ENCODE peak calls at places on chromosomes 13 and 19, in six cellular contexts. E is psoas muscle; Q is mammary epithelial cell; F is CD4-positive, alpha-beta T cell; X is brain microvascular endothelial cell; D is activated naive CD8-positive, alpha-beta T cell treated with anti-CD3 and anti-CD28 coated beads for 36 hours. R is an unnamed sample.

GRCh38 chr13:91375119-91375729 is 23.2 kb upstream of the GPC5 start:
- DNase-seq in X (no peak), Q (no peak), F (no peak), E (no peak), D (no peak), R (peak; percentile 14)

GRCh38 chr19:10552596-10553053 is 8.9 kb downstream of the ATG4D start:
- DNase-seq in E (no peak), X (no peak), D (peak; percentile 40), F (no peak), Q (no peak), R (peak; percentile 93)

GRCh38 chr13:107067381-107067780 is 499.4 kb upstream of the ARGLU1 start:
- DNase-seq in F (no peak), Q (no peak), E (no peak), X (no peak), D (no peak), R (no peak)

GRCh38 chr13:79936368-79937136 is 404.4 kb downstream of the SPRY2 start:
- DNase-seq in X (peak; percentile 99), E (no peak), D (no peak), F (no peak), Q (peak; percentile 98), R (no peak)

GRCh38 chr13:42720116-42720857 is 61.1 kb upstream of the FAM216B start:
- DNase-seq in X (peak; percentile 98), Q (peak; percentile 94), E (no peak), F (no peak), D (no peak), R (no peak)

GRCh38 chr19:6011794-6012193 is 33.9 kb upstream of the RANBP3 start:
- DNase-seq in F (no peak), D (no peak), E (no peak), Q (no peak), X (no peak), R (no peak)

GRCh38 chr19:34967551-34967950 is 3.5 kb upstream of the ZNF792 start:
- DNase-seq in X (no peak), Q (no peak), E (no peak), F (no peak), D (no peak), R (no peak)

GRCh38 chr19:5152013-5152763 is 183.3 kb downstream of the KDM4B start:
- DNase-seq in Q (no peak), F (no peak), X (no peak), D (no peak), E (no peak), R (peak; percentile 60)

GRCh38 chr13:77429320-77430142 is 102.6 kb upstream of the MYCBP2 start:
- DNase-seq in E (no peak), F (no peak), D (peak; percentile 15), Q (peak; percentile 3), X (peak; percentile 28), R (no peak)

GRCh38 chr13:51303063-51303552 is 36.4 kb upstream of the SERPINE3 start:
- DNase-seq in D (no peak), Q (no peak), E (no peak), X (no peak), F (no peak), R (peak; percentile 60)

GRCh38 chr13:102993348-102993747 is 72.9 kb downstream of the SLC10A2 start:
- DNase-seq in E (no peak), X (no peak), D (no peak), Q (no peak), F (no peak), R (no peak)